ENCODE peak calls at places on chromosome 14, in five cellular contexts. U, N, B, H and M are unnamed samples.
A peak's percentile ranks its signal among the peaks of the same experiment; 100 is the strongest.

GRCh38 chr14:56524971-56525677 is 54.5 kb upstream of the TMEM260 start:
- DNase-seq in U (no peak), N (no peak), B (no peak), H (no peak), M (no peak)

GRCh38 chr14:33900706-33901105 is 50.2 kb downstream of the EGLN3 start:
- DNase-seq in U (no peak), N (no peak), B (no peak), H (no peak), M (no peak)

GRCh38 chr14:68789798-68790655 is 2.8 kb downstream of the ZFP36L1 start:
- DNase-seq in U (no peak), N (no peak), B (no peak), H (no peak), M (no peak)

GRCh38 chr14:76091036-76091435 is 60.7 kb upstream of the GPATCH2L start:
- DNase-seq in U (no peak), N (no peak), B (no peak), H (no peak), M (no peak)

GRCh38 chr14:92958373-92959188 is 35.6 kb downstream of the CHGA start:
- DNase-seq in U (no peak), N (peak; percentile 77), B (no peak), H (no peak), M (no peak)

GRCh38 chr14:68670344-68670725 is 122.5 kb downstream of the ZFP36L1 start:
- DNase-seq in U (no peak), N (no peak), B (no peak), H (no peak), M (no peak)

GRCh38 chr14:77660754-77661153 is 44.3 kb upstream of the SPTLC2 start:
- DNase-seq in U (no peak), N (peak; percentile 69), B (no peak), H (no peak), M (no peak)

GRCh38 chr14:87483651-87484260 is 509.2 kb downstream of the GALC start:
- DNase-seq in U (no peak), N (no peak), B (no peak), H (no peak), M (peak; percentile 68)

GRCh38 chr14:71441142-71441541 is 491.1 kb upstream of the RGS6 start:
- DNase-seq in U (no peak), N (no peak), B (no peak), H (no peak), M (no peak)

GRCh38 chr14:45112886-45113772 is 21.2 kb downstream of the FKBP3 start:
- DNase-seq in U (peak; percentile 12), N (no peak), B (no peak), H (no peak), M (no peak)

GRCh38 chr14:69532561-69533335 is 41.9 kb downstream of the CCDC177 start:
- DNase-seq in U (no peak), N (no peak), B (no peak), H (peak; percentile 88), M (no peak)

GRCh38 chr14:95564060-95564459 is 29.2 kb downstream of the GLRX5 start:
- DNase-seq in U (no peak), N (no peak), B (no peak), H (no peak), M (no peak)

GRCh38 chr14:68486809-68487208 is 306.1 kb downstream of the ZFP36L1 start:
- DNase-seq in U (no peak), N (no peak), B (no peak), H (no peak), M (no peak)

GRCh38 chr14:53547593-53547992 is 394.5 kb upstream of the DDHD1 start:
- DNase-seq in U (no peak), N (no peak), B (no peak), H (no peak), M (no peak)

GRCh38 chr14:93709249-93709648 is 79.0 kb downstream of the PRIMA1 start:
- DNase-seq in U (no peak), N (no peak), B (no peak), H (no peak), M (no peak)

GRCh38 chr14:38208825-38209562 is 1.3 kb downstream of the SSTR1 start:
- DNase-seq in U (no peak), N (peak; percentile 39), B (no peak), H (no peak), M (no peak)

GRCh38 chr14:58796201-58796600 is 158.4 kb downstream of the DACT1 start:
- DNase-seq in U (no peak), N (no peak), B (no peak), H (no peak), M (no peak)

GRCh38 chr14:24634158-24634557 is at the start of gene GZMB:
- DNase-seq in U (no peak), N (no peak), B (no peak), H (no peak), M (no peak)

GRCh38 chr14:89356496-89356895 is 60.5 kb downstream of the FOXN3 start:
- DNase-seq in U (no peak), N (no peak), B (no peak), H (no peak), M (no peak)

GRCh38 chr14:45793081-45793480 is 540.1 kb upstream of the MIS18BP1 start:
- DNase-seq in U (no peak), N (no peak), B (no peak), H (no peak), M (no peak)

GRCh38 chr14:75518625-75519024 is 3.6 kb upstream of the BATF start:
- DNase-seq in U (no peak), N (no peak), B (no peak), H (no peak), M (no peak)

GRCh38 chr14:74910556-74910955 is 12.5 kb downstream of the RPS6KL1 start:
- DNase-seq in U (no peak), N (no peak), B (no peak), H (no peak), M (no peak)

GRCh38 chr14:67387195-67387594 is 24.8 kb downstream of the PLEK2 start:
- DNase-seq in U (no peak), N (no peak), B (no peak), H (no peak), M (no peak)

GRCh38 chr14:73393375-73393774 is 65.0 kb downstream of the NUMB start:
- DNase-seq in U (no peak), N (no peak), B (no peak), H (no peak), M (no peak)

GRCh38 chr14:21097616-21098133 is 780 bp downstream of the ZNF219 start:
- DNase-seq in U (no peak), N (no peak), B (no peak), H (no peak), M (no peak)

GRCh38 chr14:89337912-89338311 is 79.1 kb downstream of the FOXN3 start:
- DNase-seq in U (no peak), N (no peak), B (no peak), H (no peak), M (no peak)

GRCh38 chr14:64800000-64800399 is 79.7 kb downstream of the SPTB start:
- DNase-seq in U (peak; percentile 53), N (no peak), B (no peak), H (no peak), M (no peak)

GRCh38 chr14:75182820-75183219 is 6.4 kb upstream of the TMED10 start:
- DNase-seq in U (no peak), N (no peak), B (no peak), H (peak; percentile 94), M (no peak)

GRCh38 chr14:54440870-54441868 is at the start of gene CNIH1:
- DNase-seq in U (peak; percentile 88), N (peak; percentile 90), B (peak; percentile 42), H (peak; percentile 74), M (peak; percentile 95)

GRCh38 chr14:104871656-104872468 is 6.8 kb downstream of the CEP170B start:
- DNase-seq in U (no peak), N (no peak), B (no peak), H (no peak), M (no peak)

GRCh38 chr14:97219356-97220017 is 422.3 kb downstream of the VRK1 start:
- DNase-seq in U (no peak), N (no peak), B (no peak), H (no peak), M (no peak)

GRCh38 chr14:69038449-69039286 is 59.6 kb upstream of the ACTN1 start:
- DNase-seq in U (peak; percentile 35), N (no peak), B (no peak), H (no peak), M (no peak)

DNA sequence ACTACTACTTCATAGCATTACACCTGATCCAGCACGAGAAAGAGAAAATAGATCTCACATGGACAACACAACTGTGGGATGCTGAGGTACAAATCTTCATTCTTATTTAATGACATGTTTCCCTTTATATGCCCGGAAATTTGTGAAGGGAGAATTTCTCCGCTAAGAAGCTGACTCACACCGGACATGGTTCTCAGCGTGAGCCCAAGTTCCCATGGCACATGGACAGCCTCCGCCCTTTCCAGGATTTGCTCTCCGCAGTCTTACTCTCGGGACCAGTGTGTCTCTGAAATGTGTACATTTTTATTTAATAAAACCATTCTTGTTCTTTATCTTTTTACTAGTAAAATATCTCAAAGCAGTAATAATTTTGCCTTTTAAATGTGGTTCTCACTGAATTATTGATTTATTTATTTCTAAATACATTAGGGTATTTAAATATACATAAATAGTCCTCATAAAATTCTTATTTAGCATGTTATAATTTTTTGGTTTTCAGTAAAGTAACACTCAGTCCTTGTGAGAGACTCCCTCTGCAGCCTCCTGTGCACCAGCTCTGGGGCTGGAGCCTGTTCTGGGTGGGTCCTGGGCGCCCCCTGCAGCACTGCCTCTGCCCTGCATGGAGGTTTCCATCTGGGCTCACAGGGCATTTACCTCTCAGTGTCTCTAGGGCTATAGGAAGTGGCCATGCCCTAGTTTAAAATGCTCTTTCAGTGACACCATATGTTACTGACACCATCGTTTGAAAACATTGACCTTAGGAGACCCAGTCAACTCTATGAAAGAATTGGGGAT is 1155.0 kb downstream of the TMEM121 start:
- DNase-seq in U (no peak), N (no peak), B (no peak), H (no peak), M (no peak)
- TF ChIP-seq CTCF in U (no peak), N (no peak), B (no peak), H (no peak), M (no peak)

GRCh38 chr14:50774542-50775267 is 56.3 kb downstream of the NIN start:
- DNase-seq in U (no peak), N (no peak), B (no peak), H (no peak), M (no peak)
- H3K27ac ChIP-seq in U (no peak overlapping the region), N (no peak overlapping the region), B (peak overlapping the region; percentile 36), H (peak overlapping the region; percentile 60), M (peak overlapping the region; percentile 10)

GRCh38 chr14:23481992-23482813 is 12.7 kb downstream of the NGDN start:
- DNase-seq in U (no peak), N (no peak), B (no peak), H (no peak), M (no peak)
- TF ChIP-seq CTCF in U (no peak), N (peak; percentile 33), B (no peak), H (no peak), M (no peak)

DNA sequence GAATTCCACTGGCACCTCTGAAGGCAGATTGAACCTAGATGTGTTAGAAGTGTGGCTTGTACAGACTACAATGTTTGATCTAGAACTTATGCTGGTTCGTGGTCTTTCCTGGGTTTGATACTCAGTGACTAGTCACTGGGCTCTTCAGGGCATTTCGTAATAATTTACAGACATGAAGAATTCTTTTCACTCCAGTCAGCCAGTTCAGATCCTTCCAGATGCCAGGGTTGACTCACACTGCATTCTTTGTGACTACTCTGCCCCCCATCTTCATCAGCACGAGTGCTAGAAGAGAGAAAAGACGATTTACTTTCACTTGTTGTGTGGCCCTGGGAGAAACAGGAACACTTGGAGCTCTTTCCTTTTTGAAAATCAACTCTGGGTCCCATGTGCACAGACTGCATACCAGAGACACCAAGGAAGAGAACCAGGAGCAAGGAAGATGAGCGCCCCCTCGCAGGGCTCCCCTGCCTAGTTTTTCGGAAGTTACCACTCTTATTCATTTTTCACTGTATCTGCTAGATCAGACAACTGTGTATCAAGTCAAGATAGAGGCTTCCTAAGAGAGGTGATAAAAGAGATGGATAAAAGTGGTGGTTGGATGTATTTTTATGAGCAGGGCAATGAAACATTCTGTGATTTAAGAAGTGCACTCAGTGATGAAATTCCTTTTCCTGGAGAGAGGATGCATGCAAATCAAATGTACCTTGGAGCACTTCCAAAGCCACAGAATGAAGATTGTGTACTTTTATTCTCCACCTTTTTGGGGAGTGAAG is 33.5 kb upstream of the EVL start:
- DNase-seq in U (peak; percentile 96), N (no peak), B (no peak), H (peak; percentile 94), M (peak; percentile 97)
- H3K27ac ChIP-seq in U (peak overlapping the region; percentile 95), N (no peak overlapping the region), B (peak overlapping the region; percentile 66), H (peak overlapping the region; percentile 89), M (peak overlapping the region; percentile 95)